ENCODE peak calls at places on chromosome 12, in seven cellular contexts. I is GM12878, Y is endothelial cell of umbilical vein, B is SK-N-SH, N is HCT116, R is NB4, P is A549. K is an unnamed sample.
A peak's percentile ranks its signal among the peaks of the same experiment; 100 is the strongest.

GRCh38 chr12:632102-632696 is 31.0 kb downstream of the NINJ2 start:
- DNase-seq in R (peak; percentile 42), P (peak; percentile 89), B (no peak), I (no peak), Y (peak; percentile 91), N (no peak), K (no peak)

GRCh38 chr12:83954939-83955601 is 957.5 kb downstream of the SLC6A15 start:
- DNase-seq in I (no peak), N (peak; percentile 22), P (no peak), B (no peak), Y (no peak), R (peak; percentile 7), K (no peak)

GRCh38 chr12:57755454-57756372 is 810 bp downstream of the MARCHF9 start:
- DNase-seq in N (no peak), Y (no peak), B (peak; percentile 68), R (peak; percentile 35), I (no peak), P (no peak), K (no peak)

GRCh38 chr12:28974890-28975289 is 174.2 kb upstream of the FAR2 start:
- DNase-seq in N (no peak), Y (no peak), P (no peak), I (no peak), R (no peak), B (no peak), K (no peak)

GRCh38 chr12:114404451-114405198 is 1.3 kb downstream of the TBX5 start:
- DNase-seq in Y (no peak), R (no peak), B (no peak), I (no peak), P (no peak), N (no peak), K (no peak)

GRCh38 chr12:89906178-89906577 is 197.5 kb upstream of the ATP2B1 start:
- DNase-seq in B (no peak), Y (no peak), R (no peak), N (no peak), I (no peak), P (no peak), K (no peak)

GRCh38 chr12:49227701-49228100 is 37.2 kb upstream of the TUBA1C start:
- DNase-seq in B (no peak), R (no peak), Y (no peak), P (no peak), I (no peak), N (no peak), K (no peak)

GRCh38 chr12:58967551-58967950 is 47.2 kb upstream of the LRIG3 start:
- DNase-seq in P (no peak), I (no peak), Y (no peak), R (no peak), B (no peak), N (no peak), K (no peak)

GRCh38 chr12:83823386-83824045 is 1089.1 kb downstream of the SLC6A15 start:
- DNase-seq in P (no peak), R (peak; percentile 87), Y (peak; percentile 1), B (peak; percentile 12), N (peak; percentile 44), I (no peak), K (peak; percentile 78)

GRCh38 chr12:62840311-62840710 is 94.6 kb downstream of the PPM1H start:
- DNase-seq in R (no peak), Y (no peak), B (no peak), P (no peak), I (no peak), N (no peak), K (no peak)

GRCh38 chr12:116502989-116503496 is 56.1 kb upstream of the MAP1LC3B2 start:
- DNase-seq in N (no peak), P (no peak), B (no peak), R (no peak), Y (no peak), I (no peak), K (no peak)

GRCh38 chr12:94263011-94263786 is 114.8 kb downstream of the PLXNC1 start:
- DNase-seq in B (no peak), P (no peak), I (peak; percentile 76), Y (no peak), N (no peak), R (peak; percentile 92), K (no peak)

GRCh38 chr12:32089156-32089950 is 17.3 kb upstream of the BICD1 start:
- DNase-seq in N (no peak), B (peak; percentile 83), P (no peak), Y (no peak), I (no peak), R (peak; percentile 85), K (no peak)

GRCh38 chr12:124654666-124655316 is 87.4 kb upstream of the NCOR2 start:
- DNase-seq in B (peak; percentile 90), R (no peak), P (no peak), Y (no peak), I (no peak), N (no peak), K (no peak)

GRCh38 chr12:109389146-109389545 is 41.4 kb downstream of the MYO1H start:
- DNase-seq in N (no peak), R (peak; percentile 59), I (no peak), P (peak; percentile 20), Y (no peak), B (peak; percentile 7), K (no peak)

GRCh38 chr12:87760943-87761342 is 268.3 kb downstream of the C12orf50 start:
- DNase-seq in I (no peak), B (no peak), P (no peak), R (no peak), Y (no peak), N (no peak), K (no peak)

GRCh38 chr12:21627924-21628323 is 23.3 kb upstream of the GYS2 start:
- DNase-seq in Y (no peak), B (no peak), R (no peak), N (no peak), P (no peak), I (no peak), K (no peak)

DNA sequence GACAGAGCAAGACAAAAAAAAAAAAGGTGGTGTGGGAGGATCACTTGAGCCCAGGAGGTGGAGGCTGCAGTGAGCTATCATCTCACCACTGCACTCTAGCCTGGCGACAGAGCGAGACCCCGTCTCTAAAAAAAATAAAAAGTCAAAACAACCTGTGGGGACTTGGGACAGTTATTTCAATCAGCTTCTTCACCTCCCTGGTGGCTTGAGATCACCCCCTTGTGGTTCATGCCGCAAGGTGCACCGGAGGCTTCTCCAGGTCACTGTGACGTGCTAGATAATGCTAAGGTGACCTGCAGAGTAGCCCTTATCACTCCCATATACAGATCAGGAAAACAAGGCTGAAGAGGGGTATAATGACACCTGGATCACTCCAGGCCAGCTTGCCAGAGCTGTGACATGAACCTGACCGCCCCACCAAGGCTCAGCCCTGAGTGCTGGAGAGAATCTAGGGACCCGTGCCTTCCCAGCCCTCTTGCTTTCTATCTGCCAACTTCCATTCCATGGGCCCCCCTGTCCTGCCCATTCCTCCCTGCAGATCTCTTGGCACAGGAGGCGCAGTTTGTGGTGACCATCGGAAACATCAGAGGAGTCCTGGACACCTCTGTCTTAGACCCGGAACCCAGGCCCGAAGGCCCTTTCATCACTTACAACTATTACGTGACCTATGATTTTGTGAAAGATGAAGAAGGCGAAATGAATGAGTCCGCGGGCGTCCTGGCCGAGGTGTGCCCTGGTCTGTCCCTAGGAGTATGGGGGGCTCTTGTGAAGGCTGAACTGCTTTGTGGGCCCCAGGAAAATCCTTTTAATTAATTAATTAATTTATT is 8.1 kb downstream of the LRRC43 start:
- DNase-seq in P (peak; percentile 93), I (peak; percentile 9), Y (peak; percentile 75), R (peak; percentile 82), N (peak; percentile 72), B (peak; percentile 87), K (peak; percentile 56)
- TF ChIP-seq MAX in P (no peak), I (no peak), Y (no peak), R (peak; percentile 50), N (no peak), B (no peak), K (no peak)

GRCh38 chr12:112664569-112664968 is 127.0 kb upstream of the RPH3A start:
- DNase-seq in P (peak; percentile 10), N (no peak), R (peak; percentile 59), B (no peak), I (no peak), Y (no peak), K (no peak)

DNA sequence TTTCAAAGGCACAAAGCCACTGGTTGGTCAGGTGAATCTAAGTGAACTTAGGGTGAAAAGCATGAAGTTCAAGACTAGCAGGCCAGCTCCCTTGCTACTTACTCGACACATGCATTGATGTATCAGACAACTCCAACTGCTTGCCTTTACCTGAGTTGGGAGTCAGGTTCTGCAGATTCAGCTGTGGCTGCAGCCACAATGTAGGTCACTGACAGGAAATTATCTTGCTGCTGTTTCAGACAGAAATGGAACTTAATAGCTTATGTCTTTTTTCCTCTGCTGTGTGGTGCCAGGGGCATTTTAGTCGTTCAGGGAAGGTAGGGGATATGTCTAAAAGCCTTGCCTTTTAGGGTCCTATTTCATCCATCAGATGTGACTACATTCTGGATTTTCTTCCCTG is 125.6 kb upstream of the RPH3A start:
- DNase-seq in B (no peak), I (no peak), P (no peak), N (no peak), R (no peak), Y (no peak), K (no peak)
- TF ChIP-seq MAX in B (no peak), I (no peak), P (no peak), N (no peak), R (no peak), Y (no peak), K (no peak)

DNA sequence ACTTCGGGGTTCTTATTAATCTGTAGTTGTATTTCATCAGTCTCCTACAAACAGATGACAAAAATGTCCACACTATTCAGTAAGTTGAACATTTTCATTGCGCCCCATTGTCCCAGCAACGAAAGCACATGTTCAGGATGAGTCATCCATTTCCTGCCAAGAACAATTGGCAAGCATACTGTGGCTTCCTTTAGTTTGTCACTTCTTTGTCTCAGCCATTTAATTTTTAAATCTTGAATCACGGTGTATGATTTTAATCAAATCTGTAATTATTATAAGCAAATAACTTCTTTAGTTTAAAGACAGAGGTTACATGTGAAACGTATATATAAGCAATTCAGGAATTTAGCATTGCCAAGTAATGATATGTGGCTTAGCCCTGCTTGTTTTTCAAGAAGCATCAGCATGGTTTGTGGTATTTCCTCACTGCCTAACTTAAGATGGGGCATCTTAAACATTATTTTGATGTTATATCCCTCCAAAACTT is 211.3 kb upstream of the KRR1 start:
- DNase-seq in P (peak; percentile 43), I (peak; percentile 28), N (peak; percentile 77), B (no peak), Y (peak; percentile 95), R (peak; percentile 91), K (no peak)
- TF ChIP-seq MAX in P (peak; percentile 97), I (no peak), N (peak; percentile 97), B (peak; percentile 98), Y (peak; percentile 86), R (peak; percentile 99), K (peak; percentile 63)

GRCh38 chr12:11836964-11837286 is 187.5 kb downstream of the ETV6 start:
- DNase-seq in B (no peak), I (no peak), Y (no peak), N (no peak), P (no peak), R (no peak), K (no peak)

GRCh38 chr12:11836282-11836963 is 186.9 kb downstream of the ETV6 start:
- DNase-seq in R (peak; percentile 87), I (peak; percentile 99), P (no peak), B (no peak), N (no peak), Y (no peak), K (no peak)

GRCh38 chr12:11839093-11839641 is 189.7 kb downstream of the ETV6 start:
- DNase-seq in I (no peak), P (no peak), R (peak; percentile 47), N (no peak), Y (peak; percentile 93), B (no peak), K (no peak)

GRCh38 chr12:11838403-11838802 is 188.9 kb downstream of the ETV6 start:
- DNase-seq in Y (no peak), P (no peak), R (no peak), B (no peak), I (no peak), N (no peak), K (no peak)

GRCh38 chr12:11837318-11837934 is 188.0 kb downstream of the ETV6 start:
- DNase-seq in N (no peak), B (no peak), P (no peak), R (no peak), I (no peak), Y (no peak), K (no peak)
- TF ChIP-seq MAX in N (no peak), B (no peak), P (no peak), R (no peak), I (no peak), Y (no peak), K (no peak)

K was measured in H1.